ENCODE peak calls at places on chromosomes 7 and 10, in eight cellular contexts. L is breast epithelium, O is Panc1, A is cardiac muscle cell, W is esophagus squamous epithelium, Y is A549, M is neural progenitor cell, X is thyroid gland. E is an unnamed sample. For H3K4me1, the result is how much of the 10 kb centered on the place peaks cover.

GRCh38 chr10:23200997-23201652 is 9.0 kb downstream of the PTF1A start:
- DNase-seq in L (no peak), O (no peak), A (no peak), W (no peak), Y (no peak), M (peak), X (no peak), E (peak)

GRCh38 chr10:63760034-63760707 is 239.0 kb downstream of the REEP3 start:
- DNase-seq in L (no peak), O (no peak), A (peak), W (no peak), Y (no peak), M (no peak), X (no peak), E (no peak)

GRCh38 chr7:907158-907980 is 31.0 kb downstream of the GET4 start:
- DNase-seq in L (no peak), O (no peak), A (peak), W (no peak), Y (no peak), M (no peak), X (no peak), E (no peak)

GRCh38 chr10:93458821-93459257 is 23.3 kb downstream of the MYOF start:
- DNase-seq in L (peak), O (peak), A (peak), W (no peak), Y (peak), M (peak), X (peak), E (peak)

GRCh38 chr7:139482122-139482521 is 1.4 kb downstream of the KLRG2 start:
- DNase-seq in L (no peak), O (no peak), A (no peak), W (no peak), Y (no peak), M (no peak), X (no peak), E (no peak)

GRCh38 chr7:115087437-115087836 is 165.5 kb downstream of the MDFIC start:
- DNase-seq in L (no peak), O (no peak), A (peak), W (no peak), Y (no peak), M (no peak), X (peak), E (peak)

GRCh38 chr10:10519674-10520073 is 498.0 kb upstream of the CELF2 start:
- DNase-seq in L (no peak), O (no peak), A (no peak), W (no peak), Y (no peak), M (no peak), X (no peak), E (no peak)

GRCh38 chr7:155852426-155853301 is 40.4 kb upstream of the SHH start:
- DNase-seq in L (no peak), O (no peak), A (no peak), W (no peak), Y (no peak), M (no peak), X (no peak), E (no peak)

GRCh38 chr10:102451105-102451969 is at the start of gene C10orf95:
- DNase-seq in L (no peak), O (no peak), A (no peak), W (no peak), Y (no peak), M (no peak), X (peak), E (peak)

GRCh38 chr10:4561301-4561700 is 264.7 kb upstream of the AKR1E2 start:
- DNase-seq in L (no peak), O (no peak), A (no peak), W (no peak), Y (no peak), M (no peak), X (no peak), E (no peak)

GRCh38 chr10:17582015-17582414 is 35.2 kb downstream of the HACD1 start:
- DNase-seq in L (no peak), O (no peak), A (no peak), W (no peak), Y (no peak), M (no peak), X (no peak), E (no peak)

GRCh38 chr7:55533729-55534080 is 38.6 kb downstream of the VOPP1 start:
- DNase-seq in L (no peak), O (no peak), A (no peak), W (no peak), Y (no peak), M (no peak), X (no peak), E (no peak)

GRCh38 chr10:79047875-79048638 is 20.7 kb upstream of the ZMIZ1 start:
- DNase-seq in L (no peak), O (no peak), A (no peak), W (no peak), Y (no peak), M (no peak), X (no peak), E (peak)
- H3K4me1 ChIP-seq in L (under half), O (under half), A (under half), W (half or more), Y (under half), M (under half), X (under half), E (half or more)

DNA sequence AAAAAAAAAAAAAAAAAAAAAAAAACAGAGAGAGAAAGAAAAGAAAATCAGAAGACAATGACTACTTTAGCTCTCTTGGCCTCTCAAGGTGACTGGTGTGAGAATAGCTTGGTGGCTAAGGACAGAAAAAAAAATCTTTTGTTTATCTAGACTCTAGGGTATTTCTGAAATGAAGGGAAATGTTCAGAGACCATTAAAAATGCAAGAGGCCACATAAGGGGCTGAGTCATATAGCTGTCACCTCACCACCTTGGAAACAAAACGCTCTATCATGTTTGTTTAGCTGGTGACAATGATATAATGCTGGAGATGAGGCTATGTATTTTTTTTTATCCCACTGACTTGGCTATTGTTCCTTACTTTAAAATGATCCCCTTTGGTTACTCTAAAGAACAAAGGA is 287.0 kb upstream of the CDC14C start:
- DNase-seq in L (no peak), O (peak), A (no peak), W (no peak), Y (no peak), M (no peak), X (no peak), E (no peak)
- H3K27ac ChIP-seq in L (no peak), O (no peak), A (no peak), W (no peak), Y (no peak), M (no peak), X (no peak), E (no peak)

GRCh38 chr10:132436861-132437410 is 39.9 kb downstream of the PWWP2B start:
- DNase-seq in L (no peak), O (no peak), A (no peak), W (no peak), Y (no peak), M (no peak), X (no peak), E (no peak)
- TF ChIP-seq CTCF in L (no peak), O (no peak), A (no peak), W (no peak), Y (no peak), M (no peak), X (no peak), E (no peak)

GRCh38 chr10:3470191-3470590 is 297.6 kb upstream of the PITRM1 start:
- DNase-seq in L (no peak), O (no peak), A (no peak), W (no peak), Y (no peak), M (no peak), X (no peak), E (no peak)

GRCh38 chr10:3468919-3469638 is 296.5 kb upstream of the PITRM1 start:
- DNase-seq in L (peak), O (no peak), A (peak), W (no peak), Y (peak), M (peak), X (no peak), E (no peak)

GRCh38 chr10:3471497-3471896 is 298.9 kb upstream of the PITRM1 start:
- DNase-seq in L (no peak), O (no peak), A (no peak), W (no peak), Y (no peak), M (no peak), X (no peak), E (no peak)

GRCh38 chr10:3467052-3467906 is 294.7 kb upstream of the PITRM1 start:
- DNase-seq in L (peak), O (peak), A (peak), W (no peak), Y (peak), M (peak), X (peak), E (peak)

DNA sequence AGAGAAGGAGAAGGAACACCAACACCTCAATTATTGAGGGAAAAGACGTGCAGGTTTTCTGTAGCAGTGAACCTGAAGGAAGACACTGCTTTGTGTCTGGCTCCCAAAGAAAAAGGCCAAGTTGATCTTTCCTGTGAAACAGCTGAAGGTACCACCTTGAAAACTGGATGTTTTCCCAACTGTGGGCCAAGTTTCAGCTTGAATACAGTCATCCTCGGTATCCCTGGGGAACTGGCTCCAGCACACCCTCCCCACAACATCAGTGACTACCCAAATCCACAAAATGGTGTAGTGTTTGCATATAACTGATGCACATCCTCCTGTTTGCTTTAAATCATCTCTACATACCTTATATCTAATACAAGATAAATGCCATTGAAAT is 297.0 kb upstream of the PITRM1 start:
- DNase-seq in L (no peak), O (no peak), A (peak), W (no peak), Y (no peak), M (no peak), X (no peak), E (no peak)
- H3K4me1 ChIP-seq in L (under half), O (half or more), A (under half), W (half or more), Y (half or more), M (under half), X (under half), E (under half)

GRCh38 chr7:44187636-44188416 is 1.4 kb downstream of the GCK start:
- DNase-seq in L (no peak), O (no peak), A (no peak), W (no peak), Y (no peak), M (no peak), X (no peak), E (no peak)
- H3K27ac ChIP-seq in L (no peak), O (no peak), A (peak), W (no peak), Y (no peak), M (no peak), X (no peak), E (no peak)

GRCh38 chr7:14691597-14692203 is 210.9 kb downstream of the DGKB start:
- DNase-seq in L (peak), O (no peak), A (peak), W (no peak), Y (no peak), M (peak), X (peak), E (peak)
- TF ChIP-seq CTCF in L (peak), O (peak), A (peak), W (peak), Y (peak), M (peak), X (peak), E (peak)

GRCh38 chr10:132517951-132518521 is 19.6 kb upstream of the INPP5A start:
- DNase-seq in L (no peak), O (no peak), A (no peak), W (no peak), Y (no peak), M (peak), X (no peak), E (peak)

GRCh38 chr10:132521041-132521465 is 16.5 kb upstream of the INPP5A start:
- DNase-seq in L (no peak), O (no peak), A (no peak), W (no peak), Y (no peak), M (no peak), X (no peak), E (peak)

GRCh38 chr10:132520147-132520811 is 17.3 kb upstream of the INPP5A start:
- DNase-seq in L (no peak), O (no peak), A (peak), W (no peak), Y (no peak), M (no peak), X (no peak), E (no peak)

GRCh38 chr10:132518572-132519381 is 18.8 kb upstream of the INPP5A start:
- DNase-seq in L (peak), O (no peak), A (no peak), W (no peak), Y (no peak), M (peak), X (peak), E (peak)

DNA sequence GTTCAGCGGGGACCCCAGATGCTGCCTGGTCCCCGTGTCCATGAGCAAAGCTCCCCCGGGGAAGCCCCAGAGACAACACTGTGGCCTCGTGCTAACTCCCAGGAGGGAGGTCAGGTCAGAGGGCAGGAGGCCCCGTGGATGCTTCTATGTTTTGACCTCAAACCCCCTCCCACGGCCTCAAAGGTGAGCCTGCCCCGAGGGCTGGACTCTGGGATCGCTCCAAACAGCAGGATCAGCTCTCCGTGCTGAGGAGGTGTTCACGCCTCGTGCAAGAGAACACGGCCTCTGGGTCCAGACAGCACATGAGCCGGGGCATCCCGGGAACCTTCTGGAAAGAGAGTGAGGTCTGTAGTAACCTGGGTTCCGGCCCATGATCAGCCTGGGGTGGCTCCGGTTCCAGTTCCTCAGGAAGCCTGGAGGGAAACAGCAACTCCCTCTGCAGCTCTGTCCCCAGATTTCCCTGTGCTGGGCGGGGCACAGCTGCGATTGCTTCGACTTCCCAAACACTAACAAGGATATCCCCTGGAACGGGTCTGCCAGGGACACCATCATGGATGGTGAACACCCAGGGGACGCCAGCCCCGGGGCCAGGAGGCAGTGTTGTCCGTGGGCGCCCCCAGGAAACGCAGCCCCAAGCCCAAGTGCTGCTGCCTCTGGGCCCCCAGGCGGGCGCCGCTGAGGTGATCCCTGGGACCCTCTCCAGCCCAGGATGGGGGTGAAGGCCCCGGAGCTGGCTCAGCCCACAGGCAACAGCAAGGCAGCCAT is 18.0 kb upstream of the INPP5A start:
- DNase-seq in L (no peak), O (no peak), A (no peak), W (no peak), Y (no peak), M (no peak), X (no peak), E (peak)
- H3K4me1 ChIP-seq in L (under half), O (half or more), A (half or more), W (half or more), Y (under half), M (under half), X (under half), E (half or more)

E was measured in body of pancreas.